ENCODE peak calls at places on chromosome 16, in four cellular contexts. B is K562, K is HepG2, M is GM12878. P is an unnamed sample.

GRCh38 chr16:851871-852270 is 51.3 kb upstream of the GNG13 start:
- DNase-seq in B (no peak), K (no peak), M (no peak), P (no peak)

GRCh38 chr16:78034530-78034929 is 12.2 kb downstream of the CLEC3A start:
- DNase-seq in B (no peak), K (no peak), M (no peak), P (no peak)

GRCh38 chr16:82384017-82384416 is 214.0 kb upstream of the MPHOSPH6 start:
- DNase-seq in B (no peak), K (no peak), M (no peak), P (no peak)

GRCh38 chr16:65875362-65876199 is 490.9 kb upstream of the CDH5 start:
- DNase-seq in B (no peak), K (no peak), M (no peak), P (no peak)

GRCh38 chr16:67388591-67388990 is 4.7 kb downstream of the TPPP3 start:
- DNase-seq in B (no peak), K (no peak), M (no peak), P (no peak)

GRCh38 chr16:66923247-66923851 is 2.0 kb downstream of the RRAD start:
- DNase-seq in B (no peak), K (no peak), M (no peak), P (no peak)

GRCh38 chr16:53666816-53667415 is 36.7 kb downstream of the RPGRIP1L start:
- DNase-seq in B (no peak), K (peak; percentile 17), M (no peak), P (no peak)

GRCh38 chr16:29854520-29855100 is 8.4 kb downstream of the CDIPT start:
- DNase-seq in B (no peak), K (no peak), M (no peak), P (no peak)

GRCh38 chr16:57145964-57146647 is 39.7 kb downstream of the PSME3IP1 start:
- DNase-seq in B (no peak), K (no peak), M (no peak), P (no peak)

GRCh38 chr16:50390914-50391700 is 22.3 kb upstream of the BRD7 start:
- DNase-seq in B (no peak), K (no peak), M (no peak), P (no peak)

GRCh38 chr16:50360033-50360778 is 8.6 kb downstream of the BRD7 start:
- DNase-seq in B (no peak), K (no peak), M (no peak), P (no peak)

GRCh38 chr16:67528222-67528869 is at the start of gene RIPOR1:
- DNase-seq in B (peak; percentile 65), K (peak; percentile 45), M (no peak), P (peak; percentile 67)

DNA sequence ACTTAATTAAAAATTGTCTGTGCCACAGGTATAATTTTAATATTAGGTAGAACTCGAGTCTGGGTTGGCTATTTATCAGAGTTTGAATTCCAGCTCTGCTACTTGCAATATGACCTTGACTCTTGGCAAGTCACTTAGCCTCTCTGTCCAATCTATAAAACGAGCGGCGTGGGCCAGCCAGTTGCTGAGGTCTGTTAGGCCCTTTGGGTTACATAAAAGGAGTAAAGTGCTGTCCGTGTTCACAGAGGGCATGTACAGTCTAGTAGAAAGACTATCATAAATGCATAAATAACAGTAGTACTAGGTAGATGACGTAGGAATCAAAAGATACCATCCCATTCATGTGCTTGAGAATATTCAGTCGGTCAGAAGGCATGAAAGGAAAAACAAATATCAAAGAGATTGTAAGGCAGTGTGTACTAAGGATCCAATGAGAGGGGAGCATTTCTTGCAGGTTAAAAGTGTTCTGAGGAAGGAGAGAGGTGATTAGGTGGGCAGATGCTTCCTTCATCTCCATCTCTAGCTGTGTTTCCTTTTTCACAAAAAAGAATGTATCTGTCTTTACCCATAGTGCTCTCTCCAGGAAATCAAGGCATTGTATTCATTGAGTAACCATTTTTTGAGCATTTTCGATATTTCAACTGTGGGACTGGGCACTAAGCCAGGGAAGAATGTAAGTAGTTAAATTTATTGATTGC is 2.4 kb downstream of the TNRC6A start:
- DNase-seq in B (no peak), K (peak; percentile 83), M (no peak), P (no peak)
- H3K4me1 ChIP-seq in B (peaks cover 21% of the 10 kb centered on the region), K (peaks cover 73% of the 10 kb centered on the region), M (peaks cover 33% of the 10 kb centered on the region), P (peaks cover 22% of the 10 kb centered on the region)

DNA sequence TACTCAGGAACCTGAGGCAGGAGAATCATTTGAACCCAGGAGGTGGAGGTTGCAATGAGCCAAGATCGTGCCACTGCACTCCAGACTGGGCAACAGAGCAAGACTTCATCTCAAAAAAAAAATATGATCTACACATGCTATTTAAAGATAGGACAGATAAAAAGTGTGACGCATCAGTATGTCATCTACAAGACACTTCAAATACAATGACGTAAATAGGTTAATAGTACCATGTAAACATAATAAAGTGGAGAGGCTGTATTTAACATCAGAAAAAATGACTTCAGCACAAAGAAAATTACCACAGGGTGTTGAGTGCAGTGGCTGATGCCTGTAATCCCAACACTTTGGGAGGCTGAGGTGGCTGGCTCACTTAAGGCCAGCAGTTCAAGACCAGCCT is 20.2 kb downstream of the ZNF778 start:
- DNase-seq in B (no peak), K (no peak), M (no peak), P (no peak)
- TF ChIP-seq HDAC2 in B (no peak), K (no peak), M (no peak), P (no peak)

GRCh38 chr16:87295661-87296531 is 21.3 kb downstream of the C16orf95 start:
- DNase-seq in B (no peak), K (no peak), M (no peak), P (no peak)

GRCh38 chr16:87297918-87298631 is 19.1 kb downstream of the C16orf95 start:
- DNase-seq in B (peak; percentile 74), K (peak; percentile 54), M (no peak), P (no peak)

GRCh38 chr16:87297407-87297806 is 19.8 kb downstream of the C16orf95 start:
- DNase-seq in B (no peak), K (no peak), M (no peak), P (no peak)

GRCh38 chr16:87293990-87294389 is 23.2 kb downstream of the C16orf95 start:
- DNase-seq in B (no peak), K (no peak), M (no peak), P (no peak)

DNA sequence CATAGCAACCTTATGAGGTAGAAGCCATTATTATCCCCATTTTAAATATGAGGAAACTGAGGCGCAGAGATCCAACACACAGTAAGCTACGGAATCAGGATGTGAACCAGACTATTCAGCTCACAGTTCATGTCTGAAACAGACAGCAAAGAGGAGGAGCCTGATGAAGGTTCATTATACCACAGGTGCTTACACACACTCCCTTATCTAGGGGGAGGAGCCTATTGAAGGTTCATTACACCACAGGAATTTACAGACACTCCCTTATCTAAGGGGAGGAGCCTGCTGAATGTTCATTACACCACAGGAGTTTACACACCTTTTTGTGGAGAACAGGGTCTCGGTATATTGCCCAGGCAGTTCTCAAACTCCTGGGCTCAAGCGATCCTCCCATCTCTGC is 21.9 kb downstream of the C16orf95 start:
- DNase-seq in B (peak; percentile 88), K (peak; percentile 78), M (no peak), P (no peak)
- TF ChIP-seq POLR2AphosphoS5 in B (no peak), K (no peak), M (no peak), P (no peak)

DNA sequence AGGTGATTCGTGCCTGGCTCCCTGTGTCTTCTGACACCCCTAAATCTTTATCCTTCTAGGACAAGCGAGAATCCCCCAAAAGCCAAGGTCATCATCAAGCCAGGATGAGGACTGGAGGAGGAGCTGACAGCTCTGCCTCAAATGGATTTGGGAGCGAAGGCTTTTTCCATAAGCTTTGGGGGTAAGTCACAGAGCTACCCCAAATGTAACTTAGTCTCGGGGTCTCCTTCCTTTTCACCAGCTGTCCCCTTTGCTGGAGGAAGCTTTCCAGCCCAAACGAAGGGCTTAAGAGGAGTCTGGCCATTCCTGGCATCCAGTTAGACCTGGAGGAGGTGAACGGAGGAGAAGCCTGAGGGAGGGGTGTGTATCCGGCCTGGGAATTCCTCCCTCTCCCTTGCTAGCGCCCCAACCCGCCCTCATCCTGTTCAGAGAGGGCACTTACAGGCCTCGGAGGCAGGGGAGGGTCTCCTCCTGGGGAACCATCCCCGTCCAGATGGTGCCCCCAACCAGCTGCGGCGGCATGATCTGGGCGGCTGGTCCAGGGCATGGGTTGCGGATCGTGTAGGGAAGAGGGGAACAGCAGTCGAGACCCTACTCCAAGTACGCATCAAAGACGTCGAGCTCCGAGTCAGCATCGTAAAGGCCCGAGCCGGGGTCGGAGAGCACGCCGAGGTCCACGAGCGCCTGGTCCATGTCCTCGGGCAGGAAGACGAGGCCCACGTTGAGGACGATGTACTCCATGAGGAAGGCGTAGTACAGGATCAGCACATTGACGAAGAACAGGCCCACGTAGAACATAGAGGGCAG is 938 bp downstream of the DEXI start:
- DNase-seq in B (peak; percentile 18), K (no peak), M (no peak), P (no peak)
- H3K4me1 ChIP-seq in B (peaks cover 57% of the 10 kb centered on the region), K (peaks cover 77% of the 10 kb centered on the region), M (peaks cover 39% of the 10 kb centered on the region), P (peaks cover 12% of the 10 kb centered on the region)

GRCh38 chr16:85868495-85868894 is 30.5 kb upstream of the IRF8 start:
- DNase-seq in B (no peak), K (no peak), M (no peak), P (no peak)
- TF ChIP-seq HDAC2 in B (no peak), K (no peak), M (no peak), P (no peak)

P was measured in H1.